ENCODE peak calls at places on chromosomes 16 and 17, in eight cellular contexts. J is A549, U is adrenal gland, E is astrocyte of the cerebellum, S is lower lobe of right lung, K is tibial nerve, Q is heart right ventricle, P is body of pancreas. N is an unnamed sample.

GRCh38 chr16:23148513-23149266 is 562 bp downstream of the USP31 start:
- DNase-seq in J (peak), U (peak), E (no peak), S (peak), K (peak), Q (peak), P (peak), N (no peak)

GRCh38 chr17:52148288-52148968 is 10.1 kb downstream of the CA10 start:
- DNase-seq in J (no peak), U (no peak), E (no peak), S (no peak), K (no peak), Q (no peak), P (no peak), N (peak)

GRCh38 chr16:31451681-31452351 is 7.5 kb upstream of the ARMC5 start:
- DNase-seq in J (peak), U (peak), E (no peak), S (no peak), K (no peak), Q (peak), P (peak), N (peak)

GRCh38 chr17:8443756-8444155 is 8.1 kb downstream of the NDEL1 start:
- DNase-seq in J (no peak), U (no peak), E (no peak), S (no peak), K (no peak), Q (no peak), P (no peak), N (no peak)

GRCh38 chr17:17900615-17901520 is 64.1 kb upstream of the SREBF1 start:
- DNase-seq in J (peak), U (peak), E (peak), S (peak), K (peak), Q (peak), P (peak), N (peak)

GRCh38 chr17:37340804-37341203 is 35.0 kb upstream of the C17orf78 start:
- DNase-seq in J (no peak), U (no peak), E (no peak), S (no peak), K (no peak), Q (no peak), P (no peak), N (no peak)

GRCh38 chr16:85995591-85996461 is 96.9 kb downstream of the IRF8 start:
- DNase-seq in J (no peak), U (no peak), E (no peak), S (no peak), K (no peak), Q (no peak), P (no peak), N (no peak)

GRCh38 chr17:49372428-49372827 is 10.4 kb upstream of the ZNF652 start:
- DNase-seq in J (no peak), U (no peak), E (no peak), S (no peak), K (no peak), Q (no peak), P (no peak), N (no peak)

GRCh38 chr17:50919321-50920040 is 53.3 kb upstream of the TOB1 start:
- DNase-seq in J (peak), U (peak), E (peak), S (peak), K (peak), Q (peak), P (peak), N (peak)

GRCh38 chr17:27488263-27488662 is 32.0 kb downstream of the KSR1 start:
- DNase-seq in J (no peak), U (no peak), E (no peak), S (no peak), K (no peak), Q (no peak), P (no peak), N (no peak)

GRCh38 chr16:3661922-3662321 is 7.4 kb downstream of the DNASE1 start:
- DNase-seq in J (no peak), U (no peak), E (no peak), S (peak), K (no peak), Q (no peak), P (no peak), N (no peak)

GRCh38 chr17:32831627-32832243 is 45.2 kb downstream of the MYO1D start:
- DNase-seq in J (no peak), U (no peak), E (no peak), S (no peak), K (no peak), Q (no peak), P (no peak), N (no peak)

GRCh38 chr16:88297178-88297720 is 85.5 kb upstream of the ZNF469 start:
- DNase-seq in J (no peak), U (no peak), E (no peak), S (no peak), K (no peak), Q (no peak), P (no peak), N (peak)

GRCh38 chr16:81366316-81366932 is 51.7 kb downstream of the GAN start:
- DNase-seq in J (peak), U (no peak), E (peak), S (no peak), K (no peak), Q (no peak), P (no peak), N (peak)

GRCh38 chr16:4214215-4214621 is 27.7 kb downstream of the SRL start:
- DNase-seq in J (peak), U (peak), E (peak), S (no peak), K (no peak), Q (no peak), P (no peak), N (peak)

GRCh38 chr17:46057366-46057765 is 58.3 kb downstream of the STH start:
- DNase-seq in J (no peak), U (no peak), E (no peak), S (no peak), K (no peak), Q (no peak), P (no peak), N (no peak)

GRCh38 chr16:14202697-14203096 is 131.6 kb downstream of the MRTFB start:
- DNase-seq in J (no peak), U (no peak), E (peak), S (no peak), K (no peak), Q (no peak), P (no peak), N (peak)

GRCh38 chr17:74760404-74761105 is 12.1 kb downstream of the NHERF1 start:
- DNase-seq in J (no peak), U (peak), E (no peak), S (no peak), K (no peak), Q (no peak), P (no peak), N (peak)

GRCh38 chr17:74761419-74761818 is 13.0 kb downstream of the NHERF1 start:
- DNase-seq in J (no peak), U (no peak), E (no peak), S (no peak), K (no peak), Q (no peak), P (no peak), N (no peak)

GRCh38 chr17:74758846-74759163 is 10.4 kb downstream of the NHERF1 start:
- DNase-seq in J (peak), U (peak), E (no peak), S (no peak), K (no peak), Q (no peak), P (no peak), N (peak)

GRCh38 chr17:74759243-74759801 is 10.9 kb downstream of the NHERF1 start:
- DNase-seq in J (no peak), U (no peak), E (no peak), S (no peak), K (no peak), Q (no peak), P (no peak), N (no peak)

DNA sequence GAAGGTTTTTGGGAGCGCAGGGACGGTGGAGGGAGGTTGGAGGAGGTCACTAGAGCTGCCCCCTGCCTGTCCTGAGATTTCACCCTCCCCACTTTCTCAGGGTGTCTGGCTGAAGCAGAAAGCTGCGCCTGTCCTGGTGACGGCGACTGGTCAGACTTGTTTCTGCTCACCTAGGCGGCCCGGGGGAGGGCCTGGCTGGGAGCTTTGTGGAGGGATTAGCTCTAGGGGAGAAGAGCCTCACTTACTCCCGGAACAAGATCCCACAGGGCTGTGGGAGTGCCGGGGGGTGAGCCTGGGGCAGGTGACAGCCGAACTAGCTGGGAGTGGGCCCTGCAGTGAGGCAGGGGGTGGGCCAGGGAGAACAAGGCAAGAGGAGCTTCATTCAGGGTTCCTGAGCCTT is 11.5 kb downstream of the NHERF1 start:
- DNase-seq in J (no peak), U (no peak), E (no peak), S (peak), K (no peak), Q (no peak), P (peak), N (peak)
- H3K4me3 ChIP-seq in J (no peak), U (no peak), E (no peak), S (no peak), K (no peak), Q (no peak), P (no peak), N (no peak)

DNA sequence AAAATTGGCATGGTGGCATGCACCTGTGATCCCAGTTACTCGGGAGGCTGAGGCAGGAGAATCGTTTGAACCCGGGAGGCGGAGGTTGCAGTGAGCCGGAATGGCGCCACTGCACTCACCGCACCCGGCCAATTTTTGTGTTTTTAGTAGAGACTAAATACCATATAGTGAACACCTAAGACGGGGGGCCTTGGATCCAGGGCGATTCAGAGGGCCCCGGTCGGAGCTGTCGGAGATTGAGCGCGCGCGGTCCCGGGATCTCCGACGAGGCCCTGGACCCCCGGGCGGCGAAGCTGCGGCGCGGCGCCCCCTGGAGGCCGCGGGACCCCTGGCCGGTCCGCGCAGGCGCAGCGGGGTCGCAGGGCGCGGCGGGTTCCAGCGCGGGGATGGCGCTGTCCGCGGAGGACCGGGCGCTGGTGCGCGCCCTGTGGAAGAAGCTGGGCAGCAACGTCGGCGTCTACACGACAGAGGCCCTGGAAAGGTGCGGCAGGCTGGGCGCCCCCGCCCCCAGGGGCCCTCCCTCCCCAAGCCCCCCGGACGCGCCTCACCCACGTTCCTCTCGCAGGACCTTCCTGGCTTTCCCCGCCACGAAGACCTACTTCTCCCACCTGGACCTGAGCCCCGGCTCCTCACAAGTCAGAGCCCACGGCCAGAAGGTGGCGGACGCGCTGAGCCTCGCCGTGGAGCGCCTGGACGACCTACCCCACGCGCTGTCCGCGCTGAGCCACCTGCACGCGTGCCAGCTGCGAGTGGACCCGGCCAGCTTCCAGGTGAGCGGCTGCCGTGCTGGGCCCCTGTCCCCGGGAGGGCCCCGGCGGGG is at the start of gene HBQ1:
- DNase-seq in J (peak), U (no peak), E (no peak), S (no peak), K (no peak), Q (peak), P (peak), N (no peak)
- TF ChIP-seq CTCF in J (peak), U (no peak), E (peak), S (peak), K (no peak), Q (no peak), P (no peak), N (peak)

DNA sequence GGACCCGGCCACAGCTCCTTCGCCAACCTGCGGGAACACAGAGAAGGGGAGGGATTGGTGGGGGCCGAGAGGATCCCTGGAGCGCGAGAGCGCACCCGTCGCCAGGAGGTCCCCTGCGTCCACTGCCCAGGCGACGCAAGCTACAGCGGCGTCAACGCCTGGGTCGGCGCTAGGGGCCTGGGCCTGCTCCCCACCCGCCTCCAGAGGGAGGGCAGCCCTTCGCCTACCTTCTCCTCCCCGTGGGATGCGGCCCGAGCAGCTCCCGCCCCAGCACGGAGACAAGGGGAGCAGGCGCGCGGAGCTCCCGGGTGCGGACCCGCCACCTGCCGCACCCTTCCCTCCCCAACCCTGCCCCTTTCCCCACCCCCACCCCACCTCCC is 118.9 kb upstream of the SMURF2 start:
- DNase-seq in J (no peak), U (no peak), E (no peak), S (no peak), K (no peak), Q (no peak), P (no peak), N (no peak)
- H3K4me3 ChIP-seq in J (peak), U (peak), E (peak), S (peak), K (peak), Q (peak), P (peak), N (peak)

GRCh38 chr16:27302126-27302525 is 11.6 kb upstream of the IL4R start:
- DNase-seq in J (no peak), U (no peak), E (no peak), S (no peak), K (no peak), Q (no peak), P (no peak), N (no peak)

GRCh38 chr16:27304102-27304501 is 9.7 kb upstream of the IL4R start:
- DNase-seq in J (no peak), U (no peak), E (no peak), S (no peak), K (no peak), Q (no peak), P (no peak), N (no peak)

GRCh38 chr16:27305342-27305741 is 8.4 kb upstream of the IL4R start:
- DNase-seq in J (no peak), U (peak), E (no peak), S (no peak), K (no peak), Q (no peak), P (no peak), N (no peak)

GRCh38 chr16:27304881-27305280 is 8.9 kb upstream of the IL4R start:
- DNase-seq in J (no peak), U (no peak), E (no peak), S (no peak), K (no peak), Q (no peak), P (no peak), N (no peak)

GRCh38 chr16:27303256-27304100 is 10.3 kb upstream of the IL4R start:
- DNase-seq in J (no peak), U (no peak), E (no peak), S (no peak), K (no peak), Q (no peak), P (no peak), N (no peak)
- TF ChIP-seq CTCF in J (no peak), U (no peak), E (no peak), S (no peak), K (no peak), Q (no peak), P (no peak), N (no peak)

DNA sequence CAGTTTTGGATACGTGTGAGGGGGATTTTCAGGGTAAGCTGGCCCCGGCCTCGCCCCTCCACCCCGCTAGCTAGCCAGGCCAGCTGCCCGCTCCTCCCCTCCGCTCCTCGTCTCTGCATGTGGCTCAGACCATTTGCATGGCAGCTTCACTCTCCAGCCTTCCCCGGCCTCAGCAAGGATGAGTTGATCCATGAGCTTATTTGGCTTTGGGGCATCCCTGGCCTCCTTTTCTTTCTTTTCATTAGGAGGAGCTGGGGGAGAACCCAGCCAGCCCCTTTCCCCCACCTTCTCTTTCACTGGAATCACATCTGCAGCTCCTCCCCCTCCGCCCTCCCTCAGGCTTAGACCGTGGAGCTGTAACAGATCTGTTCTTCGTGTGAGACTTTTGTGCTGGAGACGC is 30.7 kb downstream of the ELAC2 start:
- DNase-seq in J (no peak), U (no peak), E (no peak), S (no peak), K (no peak), Q (no peak), P (no peak), N (no peak)
- H3K4me3 ChIP-seq in J (no peak), U (no peak), E (no peak), S (no peak), K (no peak), Q (no peak), P (no peak), N (no peak)

GRCh38 chr17:74858672-74859438 is 830 bp downstream of the GRIN2C start:
- DNase-seq in J (no peak), U (no peak), E (no peak), S (no peak), K (no peak), Q (no peak), P (no peak), N (no peak)

GRCh38 chr17:74860999-74861553 is 1.4 kb upstream of the GRIN2C start:
- DNase-seq in J (no peak), U (no peak), E (no peak), S (no peak), K (no peak), Q (no peak), P (no peak), N (no peak)

GRCh38 chr17:74860229-74860998 is 729 bp upstream of the GRIN2C start:
- DNase-seq in J (no peak), U (no peak), E (no peak), S (no peak), K (no peak), Q (no peak), P (no peak), N (no peak)

GRCh38 chr17:74861554-74862107 is 1.9 kb upstream of the GRIN2C start:
- DNase-seq in J (no peak), U (no peak), E (no peak), S (no peak), K (no peak), Q (no peak), P (no peak), N (no peak)

DNA sequence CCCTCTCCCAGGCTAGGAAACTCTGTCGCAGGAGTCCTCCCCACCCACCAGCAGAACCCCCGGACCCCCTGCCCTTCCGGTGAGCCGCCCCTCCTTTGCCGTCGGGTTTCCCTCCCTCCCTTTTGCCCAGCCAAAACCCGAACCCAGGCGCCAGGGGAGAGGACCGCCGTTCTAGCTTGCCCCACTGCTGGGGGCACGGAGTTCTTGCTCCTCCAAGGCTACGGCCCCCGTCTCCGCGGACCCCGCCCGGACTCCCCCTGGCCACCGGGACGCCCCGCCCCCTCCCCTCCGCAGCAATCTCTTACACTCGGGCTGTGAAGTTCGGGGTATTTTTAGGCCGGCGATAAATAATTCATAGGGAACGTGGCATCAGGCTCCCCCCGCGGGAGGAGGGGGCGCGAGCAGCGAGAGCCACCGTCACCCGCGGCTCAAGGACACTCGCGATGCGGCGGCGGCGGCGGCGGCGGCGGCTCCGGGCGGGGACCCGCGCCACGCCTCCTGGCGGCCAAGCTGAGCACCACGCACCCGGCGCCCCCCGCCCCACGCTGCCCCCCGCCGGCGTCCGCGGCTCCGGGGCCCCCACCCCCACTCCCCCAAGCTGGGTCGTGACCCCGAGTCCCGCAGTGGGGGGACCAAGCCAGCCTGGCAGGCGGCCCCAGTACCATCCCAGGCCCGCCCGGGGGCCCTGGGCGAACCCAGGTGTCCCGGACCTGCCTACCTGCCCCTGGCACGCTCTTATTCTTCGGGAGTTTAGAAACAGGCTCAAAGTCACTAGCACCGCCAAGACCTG is at the start of gene GRIN2C:
- DNase-seq in J (no peak), U (no peak), E (no peak), S (no peak), K (no peak), Q (no peak), P (no peak), N (no peak)
- TF ChIP-seq CTCF in J (peak), U (no peak), E (peak), S (peak), K (peak), Q (peak), P (peak), N (no peak)

N was measured in bronchial epithelial cell.